ENCODE peak calls at places on chromosomes 7 and 10, in nine cellular contexts. Y, U, Q, W, P, Z, I, M and E are unnamed samples.

GRCh38 chr7:127532736-127533135 is 52.7 kb downstream of the GCC1 start:
- DNase-seq in Q (no peak), P (no peak), W (no peak), U (no peak), Z (no peak), M (no peak), Y (no peak), I (no peak), E (no peak)

GRCh38 chr10:100707261-100707848 is 38.0 kb upstream of the PAX2 start:
- DNase-seq in Q (no peak), Z (no peak), I (no peak), M (no peak), U (no peak), W (no peak), Y (no peak), P (no peak), E (no peak)

GRCh38 chr7:118232837-118233236 is 8.3 kb downstream of the ANKRD7 start:
- DNase-seq in W (no peak), P (no peak), Q (no peak), M (no peak), Z (no peak), U (no peak), Y (no peak), I (no peak), E (no peak)

GRCh38 chr10:33277135-33277536 is 57.3 kb downstream of the NRP1 start:
- DNase-seq in W (no peak), Q (no peak), Y (no peak), U (no peak), M (no peak), I (no peak), P (no peak), Z (peak; percentile 74), E (no peak)

GRCh38 chr10:12241810-12242529 is 46.0 kb downstream of the CDC123 start:
- DNase-seq in Y (peak; percentile 80), M (no peak), U (peak; percentile 27), Q (no peak), P (no peak), I (no peak), Z (no peak), W (no peak), E (no peak)

GRCh38 chr7:1248459-1249131 is 15.9 kb downstream of the UNCX start:
- DNase-seq in I (no peak), M (no peak), Y (no peak), P (no peak), W (no peak), U (no peak), Z (peak; percentile 26), Q (no peak), E (no peak)

GRCh38 chr7:66380285-66380888 is 175.3 kb downstream of the TPST1 start:
- DNase-seq in I (no peak), Y (no peak), Z (no peak), U (no peak), P (no peak), M (no peak), Q (no peak), W (no peak), E (no peak)

GRCh38 chr7:30963842-30964241 is at the start of gene GHRHR:
- DNase-seq in P (no peak), W (no peak), Y (no peak), U (no peak), M (no peak), I (no peak), Z (no peak), Q (no peak), E (no peak)

GRCh38 chr7:78959471-78959870 is 494.0 kb downstream of the MAGI2 start:
- DNase-seq in Q (no peak), Y (no peak), M (no peak), Z (no peak), U (no peak), P (no peak), I (no peak), W (no peak), E (no peak)

GRCh38 chr7:138527746-138528223 is 67.7 kb downstream of the TRIM24 start:
- DNase-seq in M (no peak), W (no peak), I (no peak), Y (peak; percentile 59), P (no peak), Z (no peak), Q (no peak), U (no peak), E (no peak)

GRCh38 chr10:132211246-132211645 is 24.5 kb downstream of the DPYSL4 start:
- DNase-seq in U (no peak), Y (no peak), Z (no peak), M (no peak), W (no peak), I (no peak), Q (no peak), P (no peak), E (no peak)

GRCh38 chr7:11620822-11621395 is 211.1 kb downstream of the THSD7A start:
- DNase-seq in Y (no peak), I (no peak), Z (no peak), U (no peak), P (no peak), W (no peak), M (no peak), Q (no peak), E (no peak)

GRCh38 chr10:5609952-5610616 is 56.3 kb downstream of the ASB13 start:
- DNase-seq in M (no peak), P (no peak), Y (no peak), W (no peak), Z (peak; percentile 59), I (no peak), U (no peak), Q (no peak), E (no peak)

GRCh38 chr7:106367018-106367420 is 82.2 kb upstream of the NAMPT start:
- DNase-seq in W (no peak), I (no peak), Y (peak; percentile 58), Z (no peak), U (no peak), Q (no peak), M (no peak), P (no peak), E (no peak)

GRCh38 chr10:79239930-79240713 is 107.1 kb upstream of the PPIF start:
- DNase-seq in M (no peak), I (no peak), U (no peak), Y (no peak), P (no peak), Q (no peak), W (no peak), Z (no peak), E (no peak)

GRCh38 chr10:128701381-128701780 is 575.2 kb upstream of the MKI67 start:
- DNase-seq in P (no peak), U (no peak), W (no peak), Z (no peak), M (no peak), Q (no peak), Y (no peak), I (no peak), E (no peak)

GRCh38 chr7:130433336-130433735 is 7.5 kb downstream of the CEP41 start:
- DNase-seq in Q (no peak), Z (no peak), P (no peak), Y (peak; percentile 68), W (no peak), M (no peak), I (no peak), U (no peak), E (no peak)

GRCh38 chr7:134619627-134620331 is 26.9 kb upstream of the BPGM start:
- DNase-seq in P (no peak), Q (no peak), W (no peak), Z (no peak), U (no peak), Y (no peak), M (no peak), I (no peak), E (no peak)

GRCh38 chr10:36451391-36451790 is 674.0 kb upstream of the ANKRD30A start:
- DNase-seq in P (no peak), W (no peak), Z (no peak), I (no peak), Q (no peak), Y (no peak), U (no peak), M (no peak), E (no peak)

GRCh38 chr10:13222151-13222550 is 12.0 kb downstream of the UCMA start:
- DNase-seq in Y (no peak), Z (no peak), I (no peak), U (no peak), P (no peak), M (no peak), W (no peak), Q (no peak), E (no peak)

GRCh38 chr10:58554316-58554715 is 41.6 kb downstream of the BICC1 start:
- DNase-seq in Z (no peak), P (no peak), M (no peak), U (no peak), I (no peak), Q (no peak), W (no peak), Y (no peak), E (no peak)

GRCh38 chr10:25068152-25069058 is 52.0 kb downstream of the THNSL1 start:
- DNase-seq in Y (no peak), U (no peak), M (no peak), I (no peak), Q (no peak), W (no peak), P (no peak), Z (no peak), E (no peak)

GRCh38 chr10:17793041-17793440 is 16.1 kb upstream of the MRC1 start:
- DNase-seq in I (no peak), Z (no peak), P (no peak), Y (no peak), Q (no peak), M (no peak), U (no peak), W (no peak), E (no peak)

GRCh38 chr7:157027568-157028527 is 17.4 kb upstream of the MNX1 start:
- DNase-seq in U (no peak), M (no peak), Z (no peak), Q (no peak), P (no peak), W (no peak), Y (no peak), I (no peak), E (no peak)

GRCh38 chr7:147519062-147519461 is 1071.5 kb upstream of the C7orf33 start:
- DNase-seq in Y (no peak), Z (no peak), U (no peak), M (no peak), P (no peak), W (no peak), I (no peak), Q (no peak), E (no peak)